ENCODE peak calls at places on chromosomes 1 and 21, in ten cellular contexts. S is neuronal stem cell; P is fibroblast of lung; Y is H9; J is mesendoderm; Q is CD4-positive, alpha-beta T cell; W is WERI-Rb-1; D is PC-9; M is K562; R is ovary. U is an unnamed sample.

GRCh38 chr1:178220094-178220493 is 126.2 kb downstream of the RASAL2 start:
- DNase-seq in S (no peak), P (peak), Y (no peak), J (no peak), Q (no peak), W (no peak), D (no peak), M (no peak), R (no peak), U (no peak)

GRCh38 chr1:202994756-202995155 is 12.4 kb upstream of the TMEM183A start:
- DNase-seq in S (no peak), P (no peak), Y (no peak), J (no peak), Q (no peak), W (no peak), D (no peak), M (no peak), R (no peak), U (no peak)

GRCh38 chr1:99590578-99591209 is 55.2 kb upstream of the PALMD start:
- DNase-seq in S (no peak), P (peak), Y (no peak), J (no peak), Q (no peak), W (no peak), D (no peak), M (no peak), R (no peak), U (no peak)

GRCh38 chr1:165696625-165697100 is 1.7 kb downstream of the ALDH9A1 start:
- DNase-seq in S (no peak), P (peak), Y (no peak), J (no peak), Q (no peak), W (no peak), D (no peak), M (no peak), R (peak), U (no peak)

GRCh38 chr1:29062157-29062942 is 61.4 kb downstream of the TMEM200B start:
- DNase-seq in S (no peak), P (no peak), Y (no peak), J (no peak), Q (no peak), W (no peak), D (no peak), M (no peak), R (no peak), U (no peak)

GRCh38 chr21:31346256-31346821 is 2.3 kb upstream of the TIAM1 start:
- DNase-seq in S (no peak), P (no peak), Y (no peak), J (no peak), Q (no peak), W (no peak), D (no peak), M (no peak), R (no peak), U (no peak)

GRCh38 chr1:101738475-101738874 is 258.3 kb downstream of the OLFM3 start:
- DNase-seq in S (no peak), P (peak), Y (no peak), J (no peak), Q (no peak), W (no peak), D (no peak), M (no peak), R (no peak), U (no peak)

GRCh38 chr1:115679141-115679611 is 37.4 kb downstream of the VANGL1 start:
- DNase-seq in S (no peak), P (peak), Y (no peak), J (peak), Q (no peak), W (no peak), D (peak), M (no peak), R (peak), U (no peak)

GRCh38 chr1:31567956-31568570 is 8.3 kb upstream of the TINAGL1 start:
- DNase-seq in S (no peak), P (no peak), Y (no peak), J (no peak), Q (no peak), W (no peak), D (no peak), M (no peak), R (no peak), U (no peak)

GRCh38 chr1:153852170-153852569 is 70.6 kb downstream of the GATAD2B start:
- DNase-seq in S (no peak), P (no peak), Y (no peak), J (no peak), Q (no peak), W (no peak), D (no peak), M (no peak), R (no peak), U (no peak)
- H3K27ac ChIP-seq in S (no peak), P (no peak), Y (no peak), J (no peak), Q (no peak), W (no peak), D (no peak), M (no peak), R (no peak), U (no peak)

GRCh38 chr1:194196562-194196961 is 1010.1 kb upstream of the B3GALT2 start:
- DNase-seq in S (no peak), P (no peak), Y (no peak), J (no peak), Q (no peak), W (no peak), D (no peak), M (no peak), R (no peak), U (no peak)
- H3K27ac ChIP-seq in S (no peak), P (no peak), Y (no peak), J (no peak), Q (no peak), W (no peak), D (no peak), M (no peak), R (no peak), U (no peak)

GRCh38 chr1:2532485-2533160 is 2.6 kb upstream of the HES5 start:
- DNase-seq in S (no peak), P (no peak), Y (no peak), J (no peak), Q (no peak), W (no peak), D (no peak), M (no peak), R (no peak), U (no peak)
- H3K27ac ChIP-seq in S (peak), P (no peak), Y (no peak), J (no peak), Q (no peak), W (no peak), D (no peak), M (no peak), R (no peak), U (peak)

DNA sequence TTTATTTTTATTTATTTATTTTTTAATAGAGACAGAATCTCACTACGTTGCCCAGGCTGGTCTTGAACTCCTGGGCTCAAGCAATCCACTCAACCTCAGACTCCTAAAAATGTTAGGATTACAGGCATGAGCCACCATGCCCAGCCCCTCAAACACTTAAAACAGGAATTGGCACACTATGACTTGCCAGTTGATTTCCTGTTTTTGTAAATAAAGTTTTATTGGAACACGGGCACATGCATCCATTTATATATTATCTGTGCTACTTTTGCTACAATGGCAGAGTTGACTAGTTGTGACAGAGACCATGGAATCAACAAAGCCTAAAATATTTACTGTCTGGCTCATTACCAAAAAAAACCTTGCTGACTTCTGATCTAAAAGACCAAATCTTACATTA is 16.0 kb upstream of the YRDC start:
- DNase-seq in S (no peak), P (no peak), Y (no peak), J (no peak), Q (no peak), W (no peak), D (no peak), M (no peak), R (no peak), U (no peak)
- H3K27ac ChIP-seq in S (no peak), P (no peak), Y (no peak), J (no peak), Q (no peak), W (no peak), D (no peak), M (no peak), R (no peak), U (no peak)

DNA sequence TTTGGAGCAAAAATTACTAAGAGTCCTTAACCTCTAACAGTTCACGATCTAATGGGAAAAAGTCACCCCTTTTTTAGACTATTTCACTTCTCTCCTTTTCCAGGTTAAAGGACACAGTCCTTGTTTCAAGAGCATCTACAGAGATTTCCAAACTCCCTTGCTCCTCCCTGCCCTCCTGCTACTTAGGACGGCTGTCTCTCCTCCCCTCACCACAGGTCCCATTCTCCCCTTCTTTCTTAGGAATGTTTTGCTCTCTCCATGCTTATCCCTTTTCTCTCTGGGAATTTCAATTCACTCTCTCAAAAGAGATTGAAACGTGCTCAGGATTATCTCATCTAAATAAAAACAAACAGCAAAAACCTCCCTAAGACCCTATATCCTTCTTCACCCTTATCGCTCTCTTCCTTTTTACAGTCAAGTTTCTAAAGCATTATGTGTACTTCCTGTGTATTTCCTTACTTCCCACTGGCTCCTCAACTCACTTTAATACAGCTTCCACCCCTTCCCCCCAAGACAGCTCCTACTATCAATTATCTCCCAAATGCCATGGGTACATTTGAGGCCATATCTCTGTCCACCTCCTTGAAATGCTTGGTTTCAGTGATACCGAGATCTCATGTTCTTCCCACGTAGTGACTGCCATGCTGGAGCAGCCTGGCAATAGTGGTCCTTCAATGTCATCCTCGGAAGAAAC is 43.2 kb upstream of the ZNF281 start:
- DNase-seq in S (no peak), P (no peak), Y (no peak), J (peak), Q (no peak), W (no peak), D (no peak), M (no peak), R (no peak), U (no peak)
- H3K27ac ChIP-seq in S (no peak), P (no peak), Y (peak), J (no peak), Q (no peak), W (no peak), D (no peak), M (no peak), R (no peak), U (no peak)

GRCh38 chr1:77468556-77468955 is 186.7 kb downstream of the AK5 start:
- DNase-seq in S (no peak), P (no peak), Y (no peak), J (no peak), Q (no peak), W (no peak), D (no peak), M (no peak), R (no peak), U (no peak)
- H3K27ac ChIP-seq in S (no peak), P (no peak), Y (no peak), J (no peak), Q (no peak), W (no peak), D (no peak), M (no peak), R (no peak), U (no peak)

GRCh38 chr1:6272476-6273270 is 11.8 kb upstream of the GPR153 start:
- DNase-seq in S (no peak), P (no peak), Y (no peak), J (peak), Q (no peak), W (no peak), D (no peak), M (no peak), R (no peak), U (peak)
- H3K27ac ChIP-seq in S (no peak), P (no peak), Y (no peak), J (no peak), Q (no peak), W (no peak), D (no peak), M (no peak), R (no peak), U (peak)

DNA sequence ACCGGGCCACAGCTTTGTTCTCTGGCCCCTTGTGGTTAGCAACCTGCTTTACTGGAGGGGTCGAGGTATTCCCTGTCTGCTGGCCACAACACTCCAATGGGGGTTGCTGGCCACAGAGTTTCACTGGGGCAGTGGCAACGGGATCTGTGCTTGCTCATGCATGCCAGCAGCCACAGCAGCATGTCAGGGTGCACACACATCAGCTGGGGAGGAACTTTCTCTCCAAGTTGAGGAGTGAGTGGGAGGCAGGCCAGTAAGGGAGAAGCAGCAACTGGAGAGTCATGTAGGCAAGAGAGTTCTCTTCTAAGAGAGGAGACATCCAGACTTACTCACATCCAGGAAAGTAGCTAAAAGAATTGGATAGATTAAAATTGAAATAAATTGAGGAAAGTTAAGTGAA is 38.0 kb downstream of the SAMD13 start:
- DNase-seq in S (no peak), P (no peak), Y (no peak), J (no peak), Q (no peak), W (no peak), D (no peak), M (no peak), R (no peak), U (no peak)
- H3K27ac ChIP-seq in S (no peak), P (no peak), Y (no peak), J (no peak), Q (no peak), W (no peak), D (no peak), M (no peak), R (no peak), U (no peak)

U was measured in endodermal cell.